ENCODE peak calls at places on chromosomes 7 and 10, in eight cellular contexts. S is dorsolateral prefrontal cortex; U is NCI-H2081; H is cardiac muscle cell; Y is activated CD8-positive, alpha-beta memory T cell treated with anti-CD3 and anti-CD28 coated beads for 4 hours; C is AG10803; B is brain pericyte; X is ELR. L is an unnamed sample.

GRCh38 chr10:75191821-75192568 is 18.6 kb upstream of the VDAC2 start:
- DNase-seq in S (no peak), U (no peak), H (peak; percentile 94), Y (no peak), C (peak; percentile 93), B (no peak), X (peak; percentile 92), L (peak; percentile 95)

GRCh38 chr7:47581442-47581820 is 480 bp downstream of the TNS3 start:
- DNase-seq in S (no peak), U (no peak), H (no peak), Y (no peak), C (no peak), B (no peak), X (peak; percentile 38), L (peak; percentile 36)

GRCh38 chr7:36726806-36727503 is 2.7 kb upstream of the AOAH start:
- DNase-seq in S (no peak), U (no peak), H (no peak), Y (no peak), C (no peak), B (no peak), X (no peak), L (no peak)

GRCh38 chr7:16744518-16745250 is 8.9 kb upstream of the TSPAN13 start:
- DNase-seq in S (no peak), U (no peak), H (no peak), Y (no peak), C (no peak), B (no peak), X (no peak), L (no peak)

GRCh38 chr10:29555746-29556481 is 78.9 kb downstream of the SVIL start:
- DNase-seq in S (no peak), U (peak; percentile 49), H (peak; percentile 67), Y (no peak), C (peak; percentile 76), B (no peak), X (peak; percentile 85), L (peak; percentile 87)

GRCh38 chr7:6284055-6284400 is 11.6 kb upstream of the CYTH3 start:
- DNase-seq in S (no peak), U (no peak), H (peak; percentile 28), Y (no peak), C (peak; percentile 76), B (no peak), X (peak; percentile 87), L (peak; percentile 69)

GRCh38 chr10:32265756-32266155 is 81.2 kb downstream of the EPC1 start:
- DNase-seq in S (no peak), U (no peak), H (no peak), Y (no peak), C (no peak), B (no peak), X (no peak), L (no peak)

GRCh38 chr10:129877773-129878371 is 86.2 kb downstream of the EBF3 start:
- DNase-seq in S (no peak), U (no peak), H (peak; percentile 32), Y (peak; percentile 8), C (no peak), B (no peak), X (peak; percentile 13), L (no peak)

GRCh38 chr7:106284516-106285050 is at the start of gene NAMPT:
- DNase-seq in S (peak; percentile 54), U (peak; percentile 65), H (no peak), Y (no peak), C (no peak), B (no peak), X (peak; percentile 51), L (peak; percentile 51)

GRCh38 chr10:68981074-68981473 is 7.5 kb upstream of the KIFBP start:
- DNase-seq in S (no peak), U (no peak), H (peak; percentile 19), Y (no peak), C (no peak), B (no peak), X (peak; percentile 62), L (peak; percentile 18)

GRCh38 chr10:78960316-78960800 is 108.4 kb upstream of the ZMIZ1 start:
- DNase-seq in S (peak; percentile 69), U (no peak), H (peak; percentile 90), Y (no peak), C (peak; percentile 89), B (no peak), X (peak; percentile 85), L (peak; percentile 92)

GRCh38 chr10:27252267-27253000 is 11.8 kb upstream of the ACBD5 start:
- DNase-seq in S (no peak), U (no peak), H (peak; percentile 83), Y (peak; percentile 60), C (peak; percentile 65), B (no peak), X (peak; percentile 12), L (peak; percentile 61)

GRCh38 chr7:104767826-104768536 is 246.0 kb upstream of the KMT2E start:
- DNase-seq in S (no peak), U (no peak), H (no peak), Y (no peak), C (no peak), B (no peak), X (no peak), L (no peak)